ENCODE peak calls at places on chromosomes 11 and 22, in nine cellular contexts. C, F, J, U, K, L, I, N and H are unnamed samples.
A peak's percentile ranks its signal among the peaks of the same experiment; 100 is the strongest.

GRCh38 chr11:613369-613968 is 2.3 kb downstream of the IRF7 start:
- DNase-seq in C (no peak), F (peak; percentile 79), J (peak; percentile 62), U (peak; percentile 72), K (peak; percentile 89), L (peak; percentile 89), I (peak; percentile 49), N (peak; percentile 68), H (peak; percentile 61)

GRCh38 chr22:48803993-48804810 is 1023.5 kb downstream of the BRD1 start:
- DNase-seq in C (no peak), F (no peak), J (no peak), U (no peak), K (no peak), L (no peak), I (no peak), N (no peak), H (no peak)

GRCh38 chr22:24138649-24139420 is 42.5 kb upstream of the SUSD2 start:
- DNase-seq in C (no peak), F (no peak), J (no peak), U (no peak), K (no peak), L (no peak), I (no peak), N (no peak), H (no peak)

GRCh38 chr11:2803186-2804057 is 82.2 kb downstream of the CDKN1C start:
- DNase-seq in C (peak; percentile 9), F (peak; percentile 54), J (peak; percentile 1), U (no peak), K (peak; percentile 14), L (peak; percentile 29), I (peak; percentile 2), N (no peak), H (peak; percentile 3)

GRCh38 chr11:113159967-113160621 is 154.3 kb upstream of the TTC12 start:
- DNase-seq in C (no peak), F (no peak), J (peak; percentile 14), U (no peak), K (no peak), L (no peak), I (no peak), N (no peak), H (no peak)

GRCh38 chr11:15605094-15605493 is 490.4 kb downstream of the INSC start:
- DNase-seq in C (no peak), F (no peak), J (no peak), U (no peak), K (no peak), L (no peak), I (no peak), N (no peak), H (peak; percentile 30)

GRCh38 chr11:42054351-42054750 is 594.9 kb upstream of the LRRC4C start:
- DNase-seq in C (no peak), F (no peak), J (no peak), U (no peak), K (no peak), L (no peak), I (no peak), N (no peak), H (no peak)

GRCh38 chr11:1729692-1730011 is 20.7 kb downstream of the IFITM10 start:
- DNase-seq in C (no peak), F (no peak), J (no peak), U (no peak), K (no peak), L (no peak), I (no peak), N (no peak), H (no peak)

GRCh38 chr22:25970348-25970995 is 198.8 kb upstream of the SEZ6L start:
- DNase-seq in C (peak; percentile 22), F (no peak), J (peak; percentile 3), U (no peak), K (no peak), L (no peak), I (no peak), N (no peak), H (peak; percentile 45)

GRCh38 chr11:121567988-121568387 is 115.2 kb upstream of the SORL1-AS1 start:
- DNase-seq in C (no peak), F (no peak), J (no peak), U (no peak), K (no peak), L (no peak), I (no peak), N (no peak), H (no peak)

GRCh38 chr22:44359496-44360110 is 46.9 kb upstream of the SHISAL1 start:
- DNase-seq in C (peak; percentile 6), F (no peak), J (no peak), U (no peak), K (peak; percentile 5), L (peak; percentile 21), I (no peak), N (no peak), H (no peak)

GRCh38 chr11:110297082-110297725 is 790 bp upstream of the RDX start:
- DNase-seq in C (no peak), F (no peak), J (no peak), U (no peak), K (no peak), L (no peak), I (no peak), N (no peak), H (no peak)

DNA sequence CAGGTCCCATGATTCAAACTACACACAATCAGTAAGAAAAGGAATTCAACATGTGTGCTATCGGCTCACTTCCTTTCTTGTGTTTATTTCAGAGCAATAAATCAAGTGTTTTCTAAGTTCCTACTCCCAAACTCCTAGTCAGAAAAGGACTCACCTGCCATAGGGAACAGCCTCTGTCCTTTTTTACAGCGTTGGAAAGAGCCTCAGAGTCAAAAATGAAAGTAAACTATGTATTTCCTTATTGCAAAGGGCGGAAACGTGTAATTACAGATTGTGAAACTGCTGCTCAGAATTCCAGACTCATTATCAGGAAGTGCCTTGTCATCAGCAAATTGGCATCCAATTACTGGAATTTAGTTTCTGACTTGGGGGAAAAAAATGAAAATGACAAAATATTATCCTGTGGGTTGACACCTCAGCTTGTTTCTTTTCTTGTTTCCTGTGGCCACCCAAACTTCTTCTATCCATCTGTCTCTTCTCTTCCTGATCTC is at the start of gene CASP4:
- DNase-seq in C (no peak), F (no peak), J (peak; percentile 69), U (no peak), K (no peak), L (no peak), I (peak; percentile 22), N (peak; percentile 54), H (peak; percentile 49)
- H3K4me3 ChIP-seq in C (peak within 1 kb of the TSS; percentile 70), F (peak within 1 kb of the TSS; percentile 74), J (peak within 1 kb of the TSS; percentile 40), U (peak within 1 kb of the TSS; percentile 66), K (peak within 1 kb of the TSS; percentile 54), L (peak within 1 kb of the TSS; percentile 67), I (peak within 1 kb of the TSS; percentile 37), N (peak within 1 kb of the TSS; percentile 40), H (peak within 1 kb of the TSS; percentile 63)

DNA sequence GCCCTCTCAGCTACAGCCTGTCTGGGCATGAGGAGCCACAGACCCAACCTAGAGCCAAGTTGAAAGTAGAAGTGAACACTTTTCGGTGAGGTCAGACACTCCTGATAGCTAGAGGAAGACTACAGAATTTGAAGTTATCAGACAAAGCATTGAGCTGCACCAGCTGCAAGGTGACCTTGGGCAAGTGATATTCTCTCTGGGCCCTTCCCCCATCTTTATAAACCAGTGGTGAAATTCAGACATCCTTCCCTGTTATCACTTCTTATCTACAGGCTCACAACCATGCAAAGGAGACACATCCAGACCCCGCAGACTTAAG is 8.0 kb upstream of the PMM1 start:
- DNase-seq in C (no peak), F (no peak), J (no peak), U (no peak), K (no peak), L (no peak), I (no peak), N (no peak), H (no peak)
- TF ChIP-seq CTCF in C (no peak), F (no peak), J (no peak), U (peak; percentile 2), K (no peak), L (no peak), I (no peak), N (no peak), H (no peak)

GRCh38 chr22:45672564-45673481 is 1.2 kb downstream of the ATXN10 start:
- DNase-seq in C (no peak), F (no peak), J (no peak), U (no peak), K (no peak), L (no peak), I (no peak), N (no peak), H (no peak)

GRCh38 chr22:45671051-45671782 is 417 bp upstream of the ATXN10 start:
- DNase-seq in C (peak; percentile 17), F (no peak), J (no peak), U (no peak), K (no peak), L (no peak), I (no peak), N (no peak), H (no peak)

GRCh38 chr22:45671783-45672563 is at the start of gene ATXN10:
- DNase-seq in C (peak; percentile 63), F (peak; percentile 73), J (peak; percentile 62), U (peak; percentile 37), K (peak; percentile 69), L (peak; percentile 71), I (peak; percentile 63), N (peak; percentile 37), H (peak; percentile 75)

GRCh38 chr22:45676024-45676423 is 4.4 kb downstream of the ATXN10 start:
- DNase-seq in C (no peak), F (no peak), J (no peak), U (no peak), K (no peak), L (no peak), I (no peak), N (no peak), H (no peak)

GRCh38 chr22:45673482-45674175 is 2.0 kb downstream of the ATXN10 start:
- DNase-seq in C (no peak), F (no peak), J (no peak), U (no peak), K (no peak), L (no peak), I (no peak), N (no peak), H (no peak)
- H3K4me3 ChIP-seq in C (no peak overlapping the region), F (no peak overlapping the region), J (no peak overlapping the region), U (no peak overlapping the region), K (no peak overlapping the region), L (no peak overlapping the region), I (no peak overlapping the region), N (no peak overlapping the region), H (peak overlapping the region; percentile 76)

GRCh38 chr22:31083923-31084810 is 3.0 kb downstream of the SMTN start:
- DNase-seq in C (no peak), F (no peak), J (no peak), U (no peak), K (no peak), L (no peak), I (no peak), N (no peak), H (no peak)

GRCh38 chr22:31083377-31083768 is 2.3 kb downstream of the SMTN start:
- DNase-seq in C (peak; percentile 14), F (no peak), J (peak; percentile 93), U (no peak), K (no peak), L (no peak), I (peak; percentile 92), N (no peak), H (peak; percentile 10)

GRCh38 chr22:31085928-31086327 is 4.8 kb downstream of the SMTN start:
- DNase-seq in C (no peak), F (no peak), J (no peak), U (no peak), K (no peak), L (no peak), I (no peak), N (no peak), H (peak; percentile 6)

GRCh38 chr22:31085493-31085824 is 4.3 kb downstream of the SMTN start:
- DNase-seq in C (peak; percentile 27), F (no peak), J (peak; percentile 63), U (no peak), K (no peak), L (no peak), I (peak; percentile 57), N (no peak), H (peak; percentile 65)

GRCh38 chr22:31084811-31085492 is 3.8 kb downstream of the SMTN start:
- DNase-seq in C (peak; percentile 91), F (peak; percentile 96), J (peak; percentile 86), U (peak; percentile 76), K (peak; percentile 89), L (peak; percentile 95), I (peak; percentile 73), N (peak; percentile 84), H (peak; percentile 90)
- TF ChIP-seq CTCF in C (peak; percentile 82), F (peak; percentile 92), J (peak; percentile 50), U (peak; percentile 96), K (peak; percentile 79), L (peak; percentile 95), I (peak; percentile 56), N (peak; percentile 97), H (peak; percentile 95)